ENCODE peak calls at places on chromosomes 11 and 22, in nine cellular contexts. One of them, this sample, is unnamed.
A peak's percentile ranks its signal among the peaks of the same experiment; 100 is the strongest.

GRCh38 chr22:50243704-50244419 is 961 bp downstream of the TUBGCP6 start:
- DNase-seq in uterus: no peak
- DNase-seq in HepG2: no peak
- DNase-seq in HCT116: no peak
- DNase-seq in cardiac muscle cell: no peak
- DNase-seq in left ventricle myocardium inferior: no peak
- DNase-seq in Peyer's patch: no peak
- DNase-seq in psoas muscle: no peak
- DNase-seq in stomach: no peak
- DNase-seq in this sample: no peak

GRCh38 chr11:416757-417621 is 2.2 kb upstream of the SIGIRR start:
- DNase-seq in HCT116: no peak
- DNase-seq in left ventricle myocardium inferior: peak; percentile 66
- DNase-seq in Peyer's patch: peak; percentile 81
- DNase-seq in stomach: peak; percentile 82
- DNase-seq in cardiac muscle cell: peak; percentile 34
- DNase-seq in HepG2: no peak
- DNase-seq in uterus: no peak
- DNase-seq in psoas muscle: peak; percentile 68
- DNase-seq in this sample: peak; percentile 78

GRCh38 chr11:123545726-123546125 is 108.7 kb downstream of the SCN3B start:
- DNase-seq in Peyer's patch: no peak
- DNase-seq in uterus: no peak
- DNase-seq in HepG2: no peak
- DNase-seq in HCT116: no peak
- DNase-seq in left ventricle myocardium inferior: no peak
- DNase-seq in stomach: no peak
- DNase-seq in cardiac muscle cell: no peak
- DNase-seq in psoas muscle: no peak
- DNase-seq in this sample: no peak

GRCh38 chr11:109933126-109933525 is 160.1 kb upstream of the ZC3H12C start:
- DNase-seq in HCT116: no peak
- DNase-seq in cardiac muscle cell: no peak
- DNase-seq in left ventricle myocardium inferior: no peak
- DNase-seq in psoas muscle: no peak
- DNase-seq in HepG2: no peak
- DNase-seq in stomach: no peak
- DNase-seq in uterus: no peak
- DNase-seq in Peyer's patch: no peak
- DNase-seq in this sample: no peak

GRCh38 chr22:40714514-40714966 is 35.3 kb downstream of the MCHR1 start:
- DNase-seq in uterus: peak; percentile 63
- DNase-seq in HCT116: no peak
- DNase-seq in HepG2: peak; percentile 51
- DNase-seq in stomach: no peak
- DNase-seq in psoas muscle: peak; percentile 11
- DNase-seq in cardiac muscle cell: no peak
- DNase-seq in Peyer's patch: no peak
- DNase-seq in left ventricle myocardium inferior: no peak
- DNase-seq in this sample: no peak

GRCh38 chr11:27217948-27218410 is 145.0 kb downstream of the CCDC34 start:
- DNase-seq in HCT116: no peak
- DNase-seq in uterus: no peak
- DNase-seq in stomach: no peak
- DNase-seq in Peyer's patch: no peak
- DNase-seq in cardiac muscle cell: no peak
- DNase-seq in left ventricle myocardium inferior: no peak
- DNase-seq in HepG2: no peak
- DNase-seq in psoas muscle: no peak
- DNase-seq in this sample: no peak

GRCh38 chr11:11657101-11657935 is 35.5 kb upstream of the GALNT18 start:
- DNase-seq in psoas muscle: no peak
- DNase-seq in left ventricle myocardium inferior: no peak
- DNase-seq in HCT116: no peak
- DNase-seq in uterus: no peak
- DNase-seq in HepG2: no peak
- DNase-seq in stomach: no peak
- DNase-seq in Peyer's patch: no peak
- DNase-seq in cardiac muscle cell: no peak
- DNase-seq in this sample: no peak

GRCh38 chr11:32448232-32448631 is 12.9 kb upstream of the WT1 start:
- DNase-seq in cardiac muscle cell: peak; percentile 72
- DNase-seq in uterus: peak; percentile 48
- DNase-seq in left ventricle myocardium inferior: no peak
- DNase-seq in stomach: peak; percentile 16
- DNase-seq in HepG2: peak; percentile 31
- DNase-seq in HCT116: peak; percentile 43
- DNase-seq in psoas muscle: no peak
- DNase-seq in Peyer's patch: no peak
- DNase-seq in this sample: no peak

GRCh38 chr11:86202013-86202336 is 42.6 kb upstream of the EED start:
- DNase-seq in Peyer's patch: no peak
- DNase-seq in stomach: no peak
- DNase-seq in HCT116: no peak
- DNase-seq in left ventricle myocardium inferior: no peak
- DNase-seq in psoas muscle: no peak
- DNase-seq in HepG2: no peak
- DNase-seq in cardiac muscle cell: no peak
- DNase-seq in uterus: no peak
- DNase-seq in this sample: no peak

GRCh38 chr11:105007463-105007862 is 15.5 kb downstream of the CASP5 start:
- DNase-seq in stomach: no peak
- DNase-seq in cardiac muscle cell: no peak
- DNase-seq in left ventricle myocardium inferior: no peak
- DNase-seq in HepG2: no peak
- DNase-seq in uterus: no peak
- DNase-seq in psoas muscle: no peak
- DNase-seq in HCT116: no peak
- DNase-seq in Peyer's patch: no peak
- DNase-seq in this sample: no peak

GRCh38 chr11:2528301-2529050 is 83.7 kb downstream of the KCNQ1 start:
- DNase-seq in HepG2: no peak
- DNase-seq in cardiac muscle cell: no peak
- DNase-seq in uterus: peak; percentile 6
- DNase-seq in psoas muscle: peak; percentile 49
- DNase-seq in Peyer's patch: peak; percentile 66
- DNase-seq in left ventricle myocardium inferior: no peak
- DNase-seq in stomach: no peak
- DNase-seq in HCT116: no peak
- DNase-seq in this sample: no peak

GRCh38 chr11:46361283-46362145 is 14.3 kb downstream of the DGKZ start:
- DNase-seq in left ventricle myocardium inferior: peak; percentile 75
- DNase-seq in HCT116: no peak
- DNase-seq in uterus: no peak
- DNase-seq in psoas muscle: peak; percentile 92
- DNase-seq in cardiac muscle cell: peak; percentile 78
- DNase-seq in stomach: no peak
- DNase-seq in HepG2: no peak
- DNase-seq in Peyer's patch: peak; percentile 72
- DNase-seq in this sample: no peak

GRCh38 chr11:46363031-46363407 is 15.8 kb downstream of the DGKZ start:
- DNase-seq in cardiac muscle cell: no peak
- DNase-seq in psoas muscle: peak; percentile 84
- DNase-seq in stomach: peak; percentile 46
- DNase-seq in left ventricle myocardium inferior: peak; percentile 70
- DNase-seq in Peyer's patch: no peak
- DNase-seq in uterus: peak; percentile 56
- DNase-seq in HepG2: no peak
- DNase-seq in HCT116: no peak
- DNase-seq in this sample: no peak

GRCh38 chr11:46359936-46360335 is 12.7 kb downstream of the DGKZ start:
- DNase-seq in uterus: no peak
- DNase-seq in stomach: no peak
- DNase-seq in HCT116: no peak
- DNase-seq in psoas muscle: no peak
- DNase-seq in HepG2: no peak
- DNase-seq in left ventricle myocardium inferior: no peak
- DNase-seq in Peyer's patch: no peak
- DNase-seq in cardiac muscle cell: no peak
- DNase-seq in this sample: no peak

GRCh38 chr11:46362146-46363030 is 15.1 kb downstream of the DGKZ start:
- DNase-seq in HCT116: no peak
- DNase-seq in left ventricle myocardium inferior: peak; percentile 19
- DNase-seq in stomach: no peak
- DNase-seq in HepG2: no peak
- DNase-seq in Peyer's patch: no peak
- DNase-seq in cardiac muscle cell: no peak
- DNase-seq in psoas muscle: no peak
- DNase-seq in uterus: no peak
- DNase-seq in this sample: no peak

DNA sequence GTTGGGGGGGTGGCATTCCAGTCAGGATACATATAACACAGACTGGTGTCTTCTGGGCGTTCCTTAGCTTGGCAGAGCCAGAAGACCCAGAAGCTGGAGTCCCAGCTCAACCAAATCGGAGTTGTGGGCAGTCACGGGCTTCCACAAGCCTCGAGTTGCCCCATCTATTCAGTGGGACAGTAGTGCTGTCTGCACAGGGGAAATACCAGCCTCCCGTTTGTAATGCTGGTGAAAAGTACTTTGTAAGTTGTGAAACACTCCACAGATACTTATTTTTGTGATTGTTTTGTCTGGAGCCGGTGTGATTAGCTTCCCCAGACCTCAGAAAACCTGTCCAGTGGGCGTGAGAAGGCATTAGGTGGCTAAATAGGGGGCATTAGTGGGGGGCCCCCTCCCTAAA is 13.6 kb downstream of the DGKZ start:
- DNase-seq in left ventricle myocardium inferior: no peak
- DNase-seq in Peyer's patch: no peak
- DNase-seq in HepG2: no peak
- DNase-seq in cardiac muscle cell: no peak
- DNase-seq in uterus: no peak
- DNase-seq in psoas muscle: no peak
- DNase-seq in stomach: no peak
- DNase-seq in HCT116: no peak
- DNase-seq in this sample: no peak
- H3K4me1 ChIP-seq in left ventricle myocardium inferior: peaks cover 80% of the 10 kb centered on the region
- H3K4me1 ChIP-seq in Peyer's patch: no peaks in the 10 kb centered on the region
- H3K4me1 ChIP-seq in HepG2: peaks cover 15% of the 10 kb centered on the region
- H3K4me1 ChIP-seq in cardiac muscle cell: peaks cover 28% of the 10 kb centered on the region
- H3K4me1 ChIP-seq in uterus: peaks cover 7% of the 10 kb centered on the region
- H3K4me1 ChIP-seq in psoas muscle: peaks cover 38% of the 10 kb centered on the region
- H3K4me1 ChIP-seq in stomach: peaks cover 75% of the 10 kb centered on the region
- H3K4me1 ChIP-seq in HCT116: peaks cover 40% of the 10 kb centered on the region
- H3K4me1 ChIP-seq in this sample: peaks cover 3% of the 10 kb centered on the region

DNA sequence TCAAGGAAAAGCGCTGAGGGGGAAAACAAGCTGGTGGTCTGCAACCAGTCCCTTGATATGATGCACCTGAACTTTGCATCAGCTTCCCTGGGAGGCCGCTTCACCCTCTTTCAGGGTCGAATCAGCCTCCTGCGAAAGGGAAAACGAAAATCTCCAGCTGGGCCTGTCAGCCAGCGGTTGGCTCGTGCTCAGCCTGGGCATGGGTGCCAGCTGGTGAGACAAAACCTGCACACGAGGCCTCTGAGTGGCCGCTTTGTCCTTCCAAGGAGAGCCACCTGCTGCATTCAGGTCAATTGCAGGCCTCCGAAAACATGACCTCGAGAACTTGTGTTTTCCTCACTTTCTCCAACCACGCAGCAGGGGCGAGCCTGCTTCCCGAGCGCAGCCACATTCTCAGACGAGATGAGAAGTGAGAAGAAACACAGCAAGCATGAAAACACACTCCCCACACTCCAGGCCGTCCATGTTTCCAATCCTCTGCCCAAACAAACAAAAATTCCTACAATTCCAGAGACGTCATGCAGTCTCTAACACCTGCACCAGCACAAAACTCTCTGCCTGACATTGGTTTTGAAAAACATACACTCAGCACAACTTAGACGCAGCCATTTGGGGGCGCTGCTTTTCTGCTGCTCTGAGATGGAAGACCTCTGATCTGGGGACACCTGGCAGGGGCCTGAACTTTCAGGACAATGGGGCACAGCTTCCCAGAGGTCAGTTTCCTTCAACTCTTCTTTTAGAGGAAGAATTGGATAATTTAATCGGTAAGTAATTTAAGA is 77.1 kb downstream of the DHCR7 start:
- DNase-seq in psoas muscle: no peak
- DNase-seq in Peyer's patch: no peak
- DNase-seq in HCT116: no peak
- DNase-seq in HepG2: no peak
- DNase-seq in cardiac muscle cell: no peak
- DNase-seq in uterus: no peak
- DNase-seq in stomach: no peak
- DNase-seq in left ventricle myocardium inferior: no peak
- DNase-seq in this sample: no peak
- TF ChIP-seq CTCF in psoas muscle: no peak
- TF ChIP-seq CTCF in Peyer's patch: no peak
- TF ChIP-seq CTCF in HCT116: peak; percentile 25
- TF ChIP-seq CTCF in HepG2: peak; percentile 45
- TF ChIP-seq CTCF in cardiac muscle cell: no peak
- TF ChIP-seq CTCF in uterus: no peak
- TF ChIP-seq CTCF in stomach: no peak
- TF ChIP-seq CTCF in left ventricle myocardium inferior: no peak
- TF ChIP-seq CTCF in this sample: no peak

GRCh38 chr11:36027731-36028130 is 83.9 kb downstream of the LDLRAD3 start:
- DNase-seq in left ventricle myocardium inferior: peak; percentile 17
- DNase-seq in HCT116: no peak
- DNase-seq in cardiac muscle cell: peak; percentile 26
- DNase-seq in stomach: no peak
- DNase-seq in uterus: peak; percentile 23
- DNase-seq in HepG2: no peak
- DNase-seq in psoas muscle: peak; percentile 60
- DNase-seq in Peyer's patch: no peak
- DNase-seq in this sample: no peak

GRCh38 chr11:36023922-36024321 is 80.1 kb downstream of the LDLRAD3 start:
- DNase-seq in HCT116: no peak
- DNase-seq in stomach: no peak
- DNase-seq in uterus: no peak
- DNase-seq in cardiac muscle cell: no peak
- DNase-seq in psoas muscle: no peak
- DNase-seq in left ventricle myocardium inferior: no peak
- DNase-seq in HepG2: no peak
- DNase-seq in Peyer's patch: no peak
- DNase-seq in this sample: no peak

GRCh38 chr11:36022891-36023290 is 79.0 kb downstream of the LDLRAD3 start:
- DNase-seq in uterus: no peak
- DNase-seq in cardiac muscle cell: no peak
- DNase-seq in HepG2: no peak
- DNase-seq in left ventricle myocardium inferior: no peak
- DNase-seq in psoas muscle: no peak
- DNase-seq in Peyer's patch: no peak
- DNase-seq in HCT116: no peak
- DNase-seq in stomach: no peak
- DNase-seq in this sample: no peak

GRCh38 chr11:36024716-36025115 is 80.9 kb downstream of the LDLRAD3 start:
- DNase-seq in left ventricle myocardium inferior: no peak
- DNase-seq in HCT116: no peak
- DNase-seq in psoas muscle: no peak
- DNase-seq in uterus: no peak
- DNase-seq in cardiac muscle cell: no peak
- DNase-seq in Peyer's patch: no peak
- DNase-seq in stomach: no peak
- DNase-seq in HepG2: no peak
- DNase-seq in this sample: no peak

GRCh38 chr11:36026315-36026968 is 82.6 kb downstream of the LDLRAD3 start:
- DNase-seq in left ventricle myocardium inferior: no peak
- DNase-seq in uterus: no peak
- DNase-seq in stomach: no peak
- DNase-seq in psoas muscle: no peak
- DNase-seq in HepG2: no peak
- DNase-seq in Peyer's patch: no peak
- DNase-seq in HCT116: no peak
- DNase-seq in cardiac muscle cell: no peak
- DNase-seq in this sample: no peak
- H3K4me1 ChIP-seq in left ventricle myocardium inferior: peaks cover 9% of the 10 kb centered on the region
- H3K4me1 ChIP-seq in uterus: no peaks in the 10 kb centered on the region
- H3K4me1 ChIP-seq in stomach: peaks cover 12% of the 10 kb centered on the region
- H3K4me1 ChIP-seq in psoas muscle: peaks cover 20% of the 10 kb centered on the region
- H3K4me1 ChIP-seq in HepG2: no peaks in the 10 kb centered on the region
- H3K4me1 ChIP-seq in Peyer's patch: no peaks in the 10 kb centered on the region
- H3K4me1 ChIP-seq in HCT116: no peaks in the 10 kb centered on the region
- H3K4me1 ChIP-seq in cardiac muscle cell: peaks cover 29% of the 10 kb centered on the region
- H3K4me1 ChIP-seq in this sample: no peaks in the 10 kb centered on the region

GRCh38 chr11:103894673-103895072 is 141.8 kb upstream of the DDI1 start:
- DNase-seq in HCT116: no peak
- DNase-seq in Peyer's patch: no peak
- DNase-seq in stomach: no peak
- DNase-seq in left ventricle myocardium inferior: no peak
- DNase-seq in HepG2: no peak
- DNase-seq in uterus: no peak
- DNase-seq in cardiac muscle cell: no peak
- DNase-seq in psoas muscle: no peak
- DNase-seq in this sample: no peak
- TF ChIP-seq CTCF in HCT116: no peak
- TF ChIP-seq CTCF in Peyer's patch: no peak
- TF ChIP-seq CTCF in stomach: no peak
- TF ChIP-seq CTCF in left ventricle myocardium inferior: no peak
- TF ChIP-seq CTCF in HepG2: no peak
- TF ChIP-seq CTCF in uterus: no peak
- TF ChIP-seq CTCF in cardiac muscle cell: no peak
- TF ChIP-seq CTCF in psoas muscle: no peak
- TF ChIP-seq CTCF in this sample: no peak

This sample was measured in colonic mucosa.